ENCODE peak calls at places on chromosomes 12 and 14, in seven cellular contexts. K is tibial nerve, U is adrenal gland, R is gastrocnemius medialis, C is lower leg skin, I is stomach, B is transverse colon. W is an unnamed sample.

GRCh38 chr12:112401903-112402498 is 7.4 kb downstream of the RPL6 start:
- DNase-seq in K (no peak), U (no peak), R (no peak), C (no peak), I (no peak), B (no peak), W (no peak)

GRCh38 chr12:12645485-12645884 is 33.8 kb downstream of the CREBL2 start:
- DNase-seq in K (no peak), U (no peak), R (no peak), C (no peak), I (no peak), B (peak), W (no peak)

GRCh38 chr14:41607119-41607785 is 576 bp downstream of the LRFN5 start:
- DNase-seq in K (no peak), U (peak), R (no peak), C (peak), I (no peak), B (no peak), W (no peak)

GRCh38 chr12:25728196-25728595 is 175.1 kb upstream of the LMNTD1 start:
- DNase-seq in K (no peak), U (no peak), R (no peak), C (no peak), I (no peak), B (no peak), W (no peak)

GRCh38 chr14:68470361-68470760 is 322.5 kb downstream of the ZFP36L1 start:
- DNase-seq in K (no peak), U (no peak), R (no peak), C (no peak), I (no peak), B (no peak), W (no peak)

GRCh38 chr12:122028165-122028591 is 6.5 kb downstream of the BCL7A start:
- DNase-seq in K (no peak), U (peak), R (peak), C (no peak), I (no peak), B (no peak), W (no peak)

GRCh38 chr12:3199551-3200031 is 122.4 kb downstream of the TSPAN9 start:
- DNase-seq in K (no peak), U (no peak), R (no peak), C (no peak), I (no peak), B (no peak), W (no peak)

GRCh38 chr12:119989619-119990381 is 764 bp downstream of the BICDL1 start:
- DNase-seq in K (peak), U (peak), R (peak), C (peak), I (peak), B (peak), W (no peak)

GRCh38 chr14:104800600-104801283 is at the start of gene ZBTB42:
- DNase-seq in K (no peak), U (peak), R (peak), C (peak), I (peak), B (peak), W (peak)

GRCh38 chr14:60656755-60657608 is 7.7 kb upstream of the SIX1 start:
- DNase-seq in K (no peak), U (peak), R (peak), C (peak), I (peak), B (peak), W (no peak)

GRCh38 chr14:52267501-52268190 is at the start of gene PTGDR:
- DNase-seq in K (no peak), U (no peak), R (no peak), C (peak), I (peak), B (peak), W (no peak)

GRCh38 chr12:116916714-116917114 is 6.0 kb downstream of the FBXW8 start:
- DNase-seq in K (no peak), U (peak), R (no peak), C (no peak), I (peak), B (peak), W (no peak)

GRCh38 chr14:100443643-100444042 is 120.5 kb downstream of the SLC25A47 start:
- DNase-seq in K (no peak), U (no peak), R (no peak), C (peak), I (no peak), B (no peak), W (no peak)

GRCh38 chr12:51009038-51009437 is 17.1 kb downstream of the SLC11A2 start:
- DNase-seq in K (peak), U (peak), R (peak), C (peak), I (peak), B (peak), W (no peak)

GRCh38 chr12:26378721-26379120 is 183.3 kb downstream of the SSPN start:
- DNase-seq in K (no peak), U (no peak), R (no peak), C (no peak), I (no peak), B (peak), W (no peak)

GRCh38 chr14:57576498-57576897 is 82.8 kb upstream of the CCDC198 start:
- DNase-seq in K (no peak), U (no peak), R (no peak), C (no peak), I (no peak), B (no peak), W (no peak)

GRCh38 chr12:124140889-124141550 is 153.9 kb upstream of the RFLNA start:
- DNase-seq in K (no peak), U (no peak), R (no peak), C (no peak), I (no peak), B (no peak), W (no peak)

DNA sequence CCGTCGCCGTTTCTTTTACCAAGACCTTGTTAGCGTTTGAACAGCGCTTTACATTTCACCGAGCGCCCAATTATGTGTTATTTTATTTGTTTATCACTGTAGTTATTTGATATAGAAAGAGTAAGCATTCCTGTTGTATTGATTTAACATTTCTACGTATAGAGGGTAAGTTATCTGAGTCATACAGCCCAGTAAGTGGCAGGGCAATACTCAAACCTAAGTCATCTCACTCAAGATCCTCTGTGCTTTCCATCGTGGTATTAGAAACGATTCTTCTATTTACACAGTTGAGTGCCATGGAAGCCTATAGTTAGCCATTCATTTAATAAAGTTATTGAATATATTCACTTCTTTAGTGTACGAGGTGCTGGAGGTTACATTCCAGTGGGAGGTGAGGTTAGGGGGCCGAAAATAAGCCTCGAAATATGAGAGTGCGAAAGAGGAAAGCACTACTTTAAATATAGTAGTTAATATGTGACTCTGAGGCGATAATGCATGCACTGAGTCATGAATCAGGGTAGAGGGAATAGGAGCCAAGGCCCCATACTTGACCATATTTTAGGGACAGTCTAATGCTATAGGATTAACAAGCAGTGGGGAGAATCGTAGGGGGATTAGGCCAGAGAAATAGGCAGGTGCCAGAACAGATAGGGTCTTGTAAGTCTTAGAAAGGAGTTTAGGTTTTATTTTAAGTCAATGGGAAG is 629 bp downstream of the RAD51AP1 start:
- DNase-seq in K (no peak), U (no peak), R (no peak), C (no peak), I (no peak), B (no peak), W (no peak)
- H3K4me3 ChIP-seq in K (peak), U (peak), R (peak), C (peak), I (peak), B (peak), W (peak)

DNA sequence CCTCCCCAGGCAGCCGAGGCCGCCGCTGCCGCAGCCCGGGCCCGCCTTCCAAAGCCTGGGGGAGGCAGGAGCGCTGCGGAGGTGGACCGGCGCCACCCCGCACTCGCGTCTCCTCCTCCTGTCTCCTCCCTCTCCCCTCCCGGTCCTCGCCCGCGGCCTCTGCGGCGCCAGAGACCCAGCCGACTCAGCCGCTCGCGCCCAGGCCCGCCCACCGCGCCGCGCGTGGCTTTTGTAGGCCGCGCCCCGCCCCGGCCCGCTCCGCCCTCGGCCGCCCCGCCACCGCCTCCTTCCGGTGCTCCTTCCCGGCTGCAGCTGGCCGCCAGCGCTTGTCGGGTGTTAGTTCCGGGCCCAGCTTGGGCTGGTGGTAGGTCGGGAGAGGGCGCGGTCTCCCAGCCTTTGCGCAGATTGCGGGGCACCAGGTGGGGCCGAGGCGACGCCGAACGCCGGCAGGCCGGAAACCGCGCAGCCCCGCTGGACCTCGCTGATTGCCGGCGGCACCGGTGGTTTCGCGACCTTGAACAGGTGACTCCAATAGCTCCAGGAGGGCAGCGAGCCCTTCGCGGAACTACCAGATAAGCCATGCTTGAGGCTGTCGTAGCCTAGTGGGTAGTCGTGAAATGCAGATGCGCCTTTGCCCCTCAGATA is at the start of gene CAPRIN2:
- DNase-seq in K (peak), U (peak), R (peak), C (peak), I (peak), B (peak), W (peak)
- TF ChIP-seq POLR2A in K (peak), U (peak), R (peak), C (no peak), I (no peak), B (peak), W (peak)

DNA sequence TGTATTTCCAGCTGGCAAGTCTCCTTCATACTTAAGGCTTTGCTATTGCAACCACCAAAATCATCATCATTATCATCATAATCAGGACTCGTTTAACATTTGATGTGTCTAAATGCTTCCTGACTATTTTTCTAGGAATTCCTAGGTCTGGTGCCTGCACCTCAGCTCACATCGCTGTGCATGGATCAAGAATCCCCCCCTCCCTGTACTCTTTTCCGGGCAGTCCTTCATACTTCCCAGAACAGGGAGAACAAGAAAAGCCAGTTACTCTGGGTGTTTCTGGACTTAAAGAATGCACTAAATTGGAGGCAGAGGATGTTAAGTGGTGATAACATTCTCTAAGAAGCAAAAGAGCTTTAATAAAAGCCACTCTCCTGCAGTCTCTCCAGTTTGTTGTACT is 9.4 kb downstream of the ERP27 start:
- DNase-seq in K (no peak), U (no peak), R (no peak), C (no peak), I (no peak), B (no peak), W (no peak)
- H3K4me3 ChIP-seq in K (peak), U (no peak), R (no peak), C (no peak), I (peak), B (no peak), W (no peak)

DNA sequence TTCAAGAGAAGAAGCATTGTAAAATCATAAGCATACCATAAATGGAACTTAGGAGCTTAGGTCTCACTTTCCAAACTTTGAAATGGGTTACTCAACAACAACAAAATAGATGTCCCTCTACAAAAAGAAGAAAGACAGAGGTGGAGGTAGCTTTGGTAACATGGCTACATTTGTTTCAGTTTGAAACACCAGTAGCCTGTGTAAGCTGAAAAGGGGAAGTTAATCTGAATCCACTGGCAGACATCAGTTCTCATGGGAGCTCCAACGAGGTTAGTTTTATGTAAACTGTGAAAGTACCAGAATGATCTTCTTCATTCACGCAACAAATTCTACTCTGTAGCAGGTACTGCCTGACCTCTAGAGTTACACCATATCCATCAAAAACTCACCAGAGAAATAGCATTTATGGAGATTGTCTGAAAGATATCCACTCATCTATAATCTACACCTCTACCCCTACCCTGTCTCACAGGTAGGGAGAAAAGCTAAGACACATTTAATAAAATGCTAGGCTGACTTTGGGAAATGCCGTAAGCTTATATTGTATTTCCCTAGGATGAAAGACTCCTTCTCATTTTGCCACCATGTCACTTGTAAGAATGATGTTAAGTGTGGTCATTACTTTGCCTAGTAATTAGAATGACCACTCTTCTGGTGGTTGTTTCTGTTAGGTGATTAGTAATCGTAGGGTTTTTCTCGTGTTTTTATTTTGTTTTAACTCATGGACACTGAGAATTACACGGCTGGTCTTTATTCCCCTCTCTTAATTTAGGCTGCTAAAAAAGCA is 224.1 kb downstream of the ASCL1 start:
- DNase-seq in K (no peak), U (no peak), R (no peak), C (no peak), I (no peak), B (no peak), W (no peak)
- TF ChIP-seq POLR2A in K (no peak), U (no peak), R (no peak), C (no peak), I (no peak), B (no peak), W (no peak)

DNA sequence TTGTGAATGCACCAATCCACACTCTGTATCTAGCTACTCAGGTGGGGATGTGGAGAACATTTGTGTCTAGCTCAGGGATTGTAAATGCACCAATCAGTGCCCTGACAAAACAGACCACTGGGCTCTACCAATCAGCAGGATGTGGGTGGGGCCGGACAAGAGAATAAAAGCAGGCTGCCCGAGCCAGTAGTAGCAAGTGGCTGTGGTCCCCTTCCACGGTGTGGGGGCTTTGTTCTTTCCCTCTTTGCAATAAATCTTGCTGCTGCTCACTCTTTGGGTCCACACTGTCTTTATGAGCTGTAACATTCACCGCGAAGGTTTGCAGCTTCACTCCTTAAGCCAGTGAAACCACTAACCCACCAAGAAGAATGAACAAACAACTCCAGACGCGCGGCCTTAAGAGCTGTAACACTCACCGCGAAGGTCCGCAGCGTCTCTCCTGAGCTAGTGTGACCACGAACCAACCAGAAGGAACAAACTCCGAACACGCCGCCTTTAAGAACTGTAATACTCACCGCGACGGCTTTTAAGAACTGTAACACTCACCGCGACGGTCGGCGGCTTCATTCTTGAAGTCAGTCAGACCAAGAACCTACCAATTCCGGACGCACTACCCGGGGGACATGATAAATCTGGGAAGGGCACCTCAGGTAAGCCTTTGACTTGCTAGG is 4.6 kb upstream of the LDHB start:
- DNase-seq in K (no peak), U (no peak), R (no peak), C (no peak), I (no peak), B (no peak), W (no peak)
- H3K4me3 ChIP-seq in K (no peak), U (no peak), R (no peak), C (no peak), I (no peak), B (no peak), W (no peak)

DNA sequence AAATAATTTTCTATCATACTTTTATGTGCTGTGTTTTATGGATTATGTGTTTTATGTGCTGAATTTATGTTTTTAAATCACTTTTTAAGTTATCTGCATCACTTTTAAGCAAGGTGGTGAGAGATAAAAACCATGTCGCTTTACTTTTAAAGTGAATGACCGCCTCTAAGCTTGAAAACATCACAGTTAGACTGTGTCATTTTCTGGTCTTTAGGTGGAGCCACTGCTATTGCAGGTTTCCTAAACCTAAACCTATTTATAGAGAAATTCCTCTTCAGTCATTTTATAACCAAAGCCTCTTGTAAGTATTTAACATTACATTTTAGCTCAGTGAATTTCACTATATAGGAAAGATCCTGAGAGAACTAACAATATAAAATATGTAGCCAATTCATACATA is 21.0 kb upstream of the MDM2 start:
- DNase-seq in K (no peak), U (no peak), R (no peak), C (no peak), I (no peak), B (no peak), W (no peak)
- TF ChIP-seq POLR2A in K (no peak), U (no peak), R (no peak), C (no peak), I (no peak), B (no peak), W (no peak)

GRCh38 chr14:37594238-37594915 is 672 bp downstream of the FOXA1 start:
- DNase-seq in K (peak), U (peak), R (no peak), C (peak), I (peak), B (peak), W (no peak)

GRCh38 chr14:37597538-37598084 is 2.2 kb downstream of the TTC6 start:
- DNase-seq in K (no peak), U (no peak), R (no peak), C (no peak), I (peak), B (peak), W (no peak)

GRCh38 chr14:37596790-37597189 is 1.4 kb downstream of the TTC6 start:
- DNase-seq in K (no peak), U (no peak), R (no peak), C (no peak), I (no peak), B (no peak), W (no peak)

GRCh38 chr14:37594916-37595808 is at the start of the genes FOXA1 and TTC6:
- DNase-seq in K (no peak), U (peak), R (no peak), C (no peak), I (peak), B (peak), W (no peak)

GRCh38 chr14:37595809-37596595 is 573 bp downstream of the TTC6 start:
- DNase-seq in K (no peak), U (peak), R (no peak), C (no peak), I (peak), B (peak), W (no peak)
- H3K4me3 ChIP-seq in K (peak), U (peak), R (peak), C (no peak), I (peak), B (peak), W (peak)

DNA sequence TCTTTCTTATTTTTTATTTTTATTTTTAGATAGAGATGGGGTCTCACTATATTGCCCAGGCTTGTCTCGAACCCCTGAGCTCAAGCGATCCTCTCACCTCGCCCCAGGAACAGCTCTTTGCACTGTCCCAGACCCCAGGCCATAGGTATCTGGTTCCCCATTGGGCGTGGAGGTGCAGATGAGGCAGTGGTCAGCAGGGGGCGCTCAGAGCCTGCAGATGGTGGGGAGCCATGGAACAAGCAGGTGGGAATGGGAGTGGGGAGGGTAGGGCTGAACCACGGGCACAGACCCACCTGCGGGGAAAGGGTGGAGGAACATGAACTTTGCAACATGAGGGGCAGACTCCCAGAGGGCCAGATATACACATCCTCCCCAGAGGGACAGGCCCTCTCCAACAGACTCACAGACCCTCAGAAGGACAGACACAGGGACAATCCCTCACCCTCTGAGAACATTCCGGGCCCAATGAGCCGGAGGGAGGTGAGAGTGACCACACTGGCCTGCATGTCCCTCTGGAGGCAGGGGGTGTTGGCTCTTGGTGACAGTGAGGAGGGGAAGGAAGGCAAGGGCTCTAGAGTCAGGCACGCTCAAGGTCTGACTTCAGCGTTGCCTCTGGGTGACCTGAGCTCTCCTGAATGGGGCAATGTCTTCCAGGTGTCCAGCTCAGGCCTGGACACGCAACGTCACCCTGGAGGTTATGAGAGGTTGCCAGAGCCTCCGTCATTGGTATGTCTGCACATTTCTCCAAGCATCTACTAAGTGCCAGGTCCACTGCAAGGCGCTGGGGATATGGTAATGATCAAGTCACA is 34.9 kb downstream of the KRT80 start:
- DNase-seq in K (peak), U (peak), R (peak), C (peak), I (peak), B (peak), W (no peak)
- TF ChIP-seq POLR2A in K (no peak), U (no peak), R (no peak), C (no peak), I (no peak), B (no peak), W (no peak)